ENCODE peak calls at places on chromosome 13, in four cellular contexts. One of them, this sample, is unnamed.

GRCh38 chr13:95707442-95708389 is 30.8 kb downstream of the DNAJC3 start:
- DNase-seq in AG04449: no peak
- DNase-seq in NCI-H1092 treated with DMSO at 0.1 percent for 48 hours: no peak
- DNase-seq in EL: no peak
- DNase-seq in this sample: no peak

GRCh38 chr13:77952737-77953136 is 34.1 kb upstream of the EDNRB start:
- DNase-seq in AG04449: no peak
- DNase-seq in NCI-H1092 treated with DMSO at 0.1 percent for 48 hours: no peak
- DNase-seq in EL: no peak
- DNase-seq in this sample: no peak

GRCh38 chr13:61144834-61145593 is 270.6 kb downstream of the PCDH20 start:
- DNase-seq in AG04449: no peak
- DNase-seq in NCI-H1092 treated with DMSO at 0.1 percent for 48 hours: no peak
- DNase-seq in EL: no peak
- DNase-seq in this sample: no peak

GRCh38 chr13:51761638-51762350 is 42.2 kb downstream of the DHRS12 start:
- DNase-seq in AG04449: no peak
- DNase-seq in NCI-H1092 treated with DMSO at 0.1 percent for 48 hours: no peak
- DNase-seq in EL: peak; percentile 21
- DNase-seq in this sample: no peak

GRCh38 chr13:34591163-34591562 is 350.9 kb upstream of the NBEA start:
- DNase-seq in AG04449: no peak
- DNase-seq in NCI-H1092 treated with DMSO at 0.1 percent for 48 hours: no peak
- DNase-seq in EL: no peak
- DNase-seq in this sample: no peak

GRCh38 chr13:46058268-46058667 is 5.7 kb upstream of the ZC3H13 start:
- DNase-seq in AG04449: no peak
- DNase-seq in NCI-H1092 treated with DMSO at 0.1 percent for 48 hours: no peak
- DNase-seq in EL: no peak
- DNase-seq in this sample: no peak

GRCh38 chr13:105196052-105196451 is 1339.4 kb downstream of the EFNB2 start:
- DNase-seq in AG04449: peak; percentile 53
- DNase-seq in NCI-H1092 treated with DMSO at 0.1 percent for 48 hours: no peak
- DNase-seq in EL: peak; percentile 89
- DNase-seq in this sample: no peak

GRCh38 chr13:103388839-103389238 is 322.6 kb upstream of the SLC10A2 start:
- DNase-seq in AG04449: no peak
- DNase-seq in NCI-H1092 treated with DMSO at 0.1 percent for 48 hours: peak; percentile 7
- DNase-seq in EL: no peak
- DNase-seq in this sample: no peak

GRCh38 chr13:98443329-98443728 is 133.6 kb downstream of the STK24 start:
- DNase-seq in AG04449: no peak
- DNase-seq in NCI-H1092 treated with DMSO at 0.1 percent for 48 hours: no peak
- DNase-seq in EL: peak; percentile 87
- DNase-seq in this sample: no peak

GRCh38 chr13:99366075-99366987 is 59.1 kb upstream of the GPR183 start:
- DNase-seq in AG04449: no peak
- DNase-seq in NCI-H1092 treated with DMSO at 0.1 percent for 48 hours: no peak
- DNase-seq in EL: no peak
- DNase-seq in this sample: no peak

GRCh38 chr13:102555914-102556553 is 40.8 kb upstream of the TPP2 start:
- DNase-seq in AG04449: no peak
- DNase-seq in NCI-H1092 treated with DMSO at 0.1 percent for 48 hours: peak; percentile 78
- DNase-seq in EL: peak; percentile 41
- DNase-seq in this sample: no peak

GRCh38 chr13:112790735-112791641 is 101.2 kb downstream of the ATP11A start:
- DNase-seq in AG04449: no peak
- DNase-seq in NCI-H1092 treated with DMSO at 0.1 percent for 48 hours: no peak
- DNase-seq in EL: no peak
- DNase-seq in this sample: no peak

GRCh38 chr13:27465611-27466010 is 15.2 kb upstream of the MTIF3 start:
- DNase-seq in AG04449: no peak
- DNase-seq in NCI-H1092 treated with DMSO at 0.1 percent for 48 hours: no peak
- DNase-seq in EL: no peak
- DNase-seq in this sample: no peak

GRCh38 chr13:86464193-86464592 is 665.0 kb upstream of the SLITRK6 start:
- DNase-seq in AG04449: no peak
- DNase-seq in NCI-H1092 treated with DMSO at 0.1 percent for 48 hours: peak; percentile 30
- DNase-seq in EL: no peak
- DNase-seq in this sample: no peak